ENCODE peak calls at places on chromosomes 1 and 21, in eight cellular contexts. One of them, this sample, is unnamed.

GRCh38 chr1:16112558-16113555 is 39.4 kb upstream of the FAM131C start:
- DNase-seq in Peyer's patch: no peak
- DNase-seq in IMR-90: no peak
- DNase-seq in A549: no peak
- DNase-seq in transverse colon: no peak
- DNase-seq in esophagus squamous epithelium: no peak
- DNase-seq in spleen: peak; percentile 57
- DNase-seq in adrenal gland: no peak
- DNase-seq in this sample: no peak

GRCh38 chr1:11800756-11801433 is 4.9 kb downstream of the MTHFR start:
- DNase-seq in Peyer's patch: no peak
- DNase-seq in esophagus squamous epithelium: no peak
- DNase-seq in A549: no peak
- DNase-seq in transverse colon: no peak
- DNase-seq in adrenal gland: peak; percentile 77
- DNase-seq in IMR-90: no peak
- DNase-seq in spleen: no peak
- DNase-seq in this sample: no peak

GRCh38 chr1:58573705-58574591 is 3.1 kb downstream of the TACSTD2 start:
- DNase-seq in A549: no peak
- DNase-seq in transverse colon: no peak
- DNase-seq in esophagus squamous epithelium: no peak
- DNase-seq in IMR-90: no peak
- DNase-seq in spleen: no peak
- DNase-seq in Peyer's patch: no peak
- DNase-seq in adrenal gland: no peak
- DNase-seq in this sample: peak; percentile 58

GRCh38 chr21:15066231-15066577 is 1.4 kb upstream of the NRIP1 start:
- DNase-seq in spleen: no peak
- DNase-seq in A549: no peak
- DNase-seq in Peyer's patch: no peak
- DNase-seq in adrenal gland: no peak
- DNase-seq in transverse colon: no peak
- DNase-seq in esophagus squamous epithelium: no peak
- DNase-seq in IMR-90: no peak
- DNase-seq in this sample: no peak

GRCh38 chr1:84603223-84603622 is 29.0 kb upstream of the CTBS start:
- DNase-seq in transverse colon: no peak
- DNase-seq in adrenal gland: no peak
- DNase-seq in Peyer's patch: no peak
- DNase-seq in A549: no peak
- DNase-seq in esophagus squamous epithelium: no peak
- DNase-seq in spleen: no peak
- DNase-seq in IMR-90: peak; percentile 68
- DNase-seq in this sample: no peak

GRCh38 chr1:65213271-65213905 is 65.4 kb downstream of the AK4 start:
- DNase-seq in esophagus squamous epithelium: no peak
- DNase-seq in transverse colon: no peak
- DNase-seq in IMR-90: no peak
- DNase-seq in adrenal gland: no peak
- DNase-seq in A549: no peak
- DNase-seq in Peyer's patch: no peak
- DNase-seq in spleen: no peak
- DNase-seq in this sample: no peak

GRCh38 chr1:18155881-18156385 is 48.3 kb downstream of the IGSF21 start:
- DNase-seq in A549: no peak
- DNase-seq in adrenal gland: no peak
- DNase-seq in esophagus squamous epithelium: no peak
- DNase-seq in IMR-90: no peak
- DNase-seq in transverse colon: no peak
- DNase-seq in spleen: peak; percentile 51
- DNase-seq in Peyer's patch: no peak
- DNase-seq in this sample: no peak

GRCh38 chr1:11948822-11949458 is 14.4 kb downstream of the PLOD1 start:
- DNase-seq in spleen: no peak
- DNase-seq in Peyer's patch: no peak
- DNase-seq in A549: no peak
- DNase-seq in transverse colon: no peak
- DNase-seq in IMR-90: peak; percentile 26
- DNase-seq in esophagus squamous epithelium: no peak
- DNase-seq in adrenal gland: no peak
- DNase-seq in this sample: no peak

GRCh38 chr1:109250454-109251276 is 1.3 kb downstream of the CELSR2 start:
- DNase-seq in IMR-90: no peak
- DNase-seq in esophagus squamous epithelium: no peak
- DNase-seq in transverse colon: no peak
- DNase-seq in Peyer's patch: no peak
- DNase-seq in adrenal gland: no peak
- DNase-seq in A549: no peak
- DNase-seq in spleen: peak; percentile 48
- DNase-seq in this sample: no peak

GRCh38 chr1:63662056-63662836 is 69.0 kb downstream of the PGM1 start:
- DNase-seq in IMR-90: peak; percentile 67
- DNase-seq in spleen: no peak
- DNase-seq in esophagus squamous epithelium: no peak
- DNase-seq in Peyer's patch: no peak
- DNase-seq in adrenal gland: peak; percentile 14
- DNase-seq in A549: peak; percentile 50
- DNase-seq in transverse colon: no peak
- DNase-seq in this sample: no peak

GRCh38 chr1:242086093-242086492 is 87.2 kb upstream of the MAP1LC3C start:
- DNase-seq in spleen: no peak
- DNase-seq in esophagus squamous epithelium: no peak
- DNase-seq in transverse colon: no peak
- DNase-seq in IMR-90: no peak
- DNase-seq in Peyer's patch: no peak
- DNase-seq in A549: no peak
- DNase-seq in adrenal gland: no peak
- DNase-seq in this sample: no peak

GRCh38 chr1:41719128-41719527 is 199.6 kb downstream of the HIVEP3 start:
- DNase-seq in transverse colon: no peak
- DNase-seq in IMR-90: no peak
- DNase-seq in esophagus squamous epithelium: no peak
- DNase-seq in A549: no peak
- DNase-seq in spleen: no peak
- DNase-seq in Peyer's patch: no peak
- DNase-seq in adrenal gland: no peak
- DNase-seq in this sample: no peak

GRCh38 chr1:208203848-208204609 is 40.2 kb downstream of the PLXNA2 start:
- DNase-seq in A549: no peak
- DNase-seq in spleen: no peak
- DNase-seq in transverse colon: no peak
- DNase-seq in adrenal gland: no peak
- DNase-seq in Peyer's patch: no peak
- DNase-seq in IMR-90: no peak
- DNase-seq in esophagus squamous epithelium: no peak
- DNase-seq in this sample: no peak

GRCh38 chr1:64295566-64295965 is 92.1 kb downstream of the UBE2U start:
- DNase-seq in Peyer's patch: no peak
- DNase-seq in IMR-90: peak; percentile 12
- DNase-seq in A549: no peak
- DNase-seq in spleen: no peak
- DNase-seq in adrenal gland: no peak
- DNase-seq in transverse colon: no peak
- DNase-seq in esophagus squamous epithelium: no peak
- DNase-seq in this sample: no peak

GRCh38 chr1:226984521-226985238 is 44.6 kb downstream of the COQ8A start:
- DNase-seq in esophagus squamous epithelium: no peak
- DNase-seq in transverse colon: no peak
- DNase-seq in spleen: peak; percentile 70
- DNase-seq in IMR-90: no peak
- DNase-seq in Peyer's patch: no peak
- DNase-seq in adrenal gland: peak; percentile 21
- DNase-seq in A549: no peak
- DNase-seq in this sample: no peak

GRCh38 chr21:34276711-34277425 is 86.9 kb upstream of the KCNE2 start:
- DNase-seq in Peyer's patch: no peak
- DNase-seq in spleen: no peak
- DNase-seq in A549: no peak
- DNase-seq in esophagus squamous epithelium: no peak
- DNase-seq in IMR-90: no peak
- DNase-seq in adrenal gland: no peak
- DNase-seq in transverse colon: no peak
- DNase-seq in this sample: no peak

GRCh38 chr1:9069324-9070100 is at the start of gene SLC2A5:
- DNase-seq in Peyer's patch: peak; percentile 76
- DNase-seq in adrenal gland: peak; percentile 24
- DNase-seq in esophagus squamous epithelium: no peak
- DNase-seq in transverse colon: peak; percentile 49
- DNase-seq in A549: no peak
- DNase-seq in IMR-90: no peak
- DNase-seq in spleen: peak; percentile 81
- DNase-seq in this sample: no peak

GRCh38 chr1:55323760-55324159 is 108.6 kb upstream of the USP24 start:
- DNase-seq in IMR-90: no peak
- DNase-seq in transverse colon: no peak
- DNase-seq in A549: no peak
- DNase-seq in adrenal gland: no peak
- DNase-seq in Peyer's patch: no peak
- DNase-seq in spleen: no peak
- DNase-seq in esophagus squamous epithelium: no peak
- DNase-seq in this sample: no peak

GRCh38 chr1:156126701-156127534 is 12.4 kb downstream of the LMNA start:
- DNase-seq in spleen: no peak
- DNase-seq in esophagus squamous epithelium: no peak
- DNase-seq in transverse colon: peak; percentile 70
- DNase-seq in adrenal gland: peak; percentile 62
- DNase-seq in Peyer's patch: no peak
- DNase-seq in IMR-90: peak; percentile 96
- DNase-seq in A549: no peak
- DNase-seq in this sample: no peak

GRCh38 chr1:48469616-48470500 is 2.1 kb downstream of the SPATA6 start:
- DNase-seq in esophagus squamous epithelium: no peak
- DNase-seq in adrenal gland: peak; percentile 64
- DNase-seq in IMR-90: peak; percentile 74
- DNase-seq in Peyer's patch: peak; percentile 34
- DNase-seq in A549: no peak
- DNase-seq in transverse colon: peak; percentile 67
- DNase-seq in spleen: peak; percentile 87
- DNase-seq in this sample: no peak

GRCh38 chr21:32565856-32566465 is 19.4 kb downstream of the TCP10L start:
- DNase-seq in adrenal gland: no peak
- DNase-seq in esophagus squamous epithelium: no peak
- DNase-seq in IMR-90: peak; percentile 48
- DNase-seq in spleen: no peak
- DNase-seq in transverse colon: no peak
- DNase-seq in Peyer's patch: no peak
- DNase-seq in A549: no peak
- DNase-seq in this sample: no peak

GRCh38 chr1:20346433-20346832 is 55.8 kb downstream of the VWA5B1 start:
- DNase-seq in esophagus squamous epithelium: no peak
- DNase-seq in A549: no peak
- DNase-seq in transverse colon: no peak
- DNase-seq in IMR-90: no peak
- DNase-seq in Peyer's patch: no peak
- DNase-seq in spleen: no peak
- DNase-seq in adrenal gland: no peak
- DNase-seq in this sample: no peak

GRCh38 chr1:6724517-6725141 is 23.0 kb upstream of the DNAJC11 start:
- DNase-seq in spleen: peak; percentile 21
- DNase-seq in adrenal gland: peak; percentile 87
- DNase-seq in A549: peak; percentile 54
- DNase-seq in transverse colon: no peak
- DNase-seq in esophagus squamous epithelium: no peak
- DNase-seq in IMR-90: peak; percentile 86
- DNase-seq in Peyer's patch: no peak
- DNase-seq in this sample: no peak

GRCh38 chr1:200242379-200243041 is 167.3 kb downstream of the ZNF281 start:
- DNase-seq in IMR-90: peak; percentile 54
- DNase-seq in transverse colon: no peak
- DNase-seq in adrenal gland: no peak
- DNase-seq in A549: no peak
- DNase-seq in spleen: no peak
- DNase-seq in Peyer's patch: no peak
- DNase-seq in esophagus squamous epithelium: no peak
- DNase-seq in this sample: no peak
- H3K4me3 ChIP-seq in IMR-90: peak overlapping the region; percentile 36
- H3K4me3 ChIP-seq in transverse colon: peak overlapping the region; percentile 15
- H3K4me3 ChIP-seq in adrenal gland: no peak overlapping the region
- H3K4me3 ChIP-seq in A549: no peak overlapping the region
- H3K4me3 ChIP-seq in spleen: no peak overlapping the region
- H3K4me3 ChIP-seq in Peyer's patch: peak overlapping the region; percentile 4
- H3K4me3 ChIP-seq in esophagus squamous epithelium: no peak overlapping the region
- H3K4me3 ChIP-seq in this sample: peak overlapping the region; percentile 14

GRCh38 chr1:106749491-106749890 is 307.0 kb upstream of the PRMT6 start:
- DNase-seq in transverse colon: no peak
- DNase-seq in Peyer's patch: no peak
- DNase-seq in IMR-90: no peak
- DNase-seq in A549: no peak
- DNase-seq in spleen: no peak
- DNase-seq in esophagus squamous epithelium: no peak
- DNase-seq in adrenal gland: no peak
- DNase-seq in this sample: no peak
- TF ChIP-seq POLR2A in transverse colon: no peak
- TF ChIP-seq POLR2A in Peyer's patch: no peak
- TF ChIP-seq POLR2A in IMR-90: no peak
- TF ChIP-seq POLR2A in A549: no peak
- TF ChIP-seq POLR2A in spleen: no peak
- TF ChIP-seq POLR2A in esophagus squamous epithelium: no peak
- TF ChIP-seq POLR2A in adrenal gland: no peak
- TF ChIP-seq POLR2A in this sample: no peak

DNA sequence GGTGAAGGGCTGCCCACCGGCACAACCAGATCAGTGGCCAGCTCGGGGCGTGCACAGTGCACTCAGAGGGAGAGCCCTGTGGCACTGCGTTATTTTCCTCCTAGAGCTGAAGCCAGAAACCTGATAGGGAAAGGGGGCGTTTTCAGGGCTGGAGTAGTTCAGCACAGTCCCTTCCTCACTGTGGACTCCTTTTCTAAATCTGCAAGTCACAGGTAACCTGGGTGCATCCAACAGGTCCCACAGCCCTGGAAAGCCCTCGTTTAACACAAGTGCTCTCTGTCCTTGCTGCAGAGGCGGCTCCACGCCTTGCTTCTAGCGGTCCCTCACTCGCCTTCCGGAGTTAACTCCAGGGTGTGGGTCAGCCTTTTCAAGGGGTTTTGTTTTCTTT is 81.2 kb downstream of the GALNT2 start:
- DNase-seq in adrenal gland: no peak
- DNase-seq in Peyer's patch: no peak
- DNase-seq in A549: no peak
- DNase-seq in esophagus squamous epithelium: no peak
- DNase-seq in IMR-90: no peak
- DNase-seq in transverse colon: no peak
- DNase-seq in spleen: no peak
- DNase-seq in this sample: no peak
- H3K27ac ChIP-seq in adrenal gland: no peak overlapping the region
- H3K27ac ChIP-seq in Peyer's patch: no peak overlapping the region
- H3K27ac ChIP-seq in A549: no peak overlapping the region
- H3K27ac ChIP-seq in esophagus squamous epithelium: no peak overlapping the region
- H3K27ac ChIP-seq in IMR-90: no peak overlapping the region
- H3K27ac ChIP-seq in transverse colon: no peak overlapping the region
- H3K27ac ChIP-seq in spleen: peak overlapping the region; percentile 87
- H3K27ac ChIP-seq in this sample: no peak overlapping the region

GRCh38 chr1:75615664-75616435 is 4.9 kb upstream of the SLC44A5 start:
- DNase-seq in transverse colon: peak; percentile 6
- DNase-seq in IMR-90: peak; percentile 21
- DNase-seq in A549: peak; percentile 10
- DNase-seq in esophagus squamous epithelium: no peak
- DNase-seq in adrenal gland: no peak
- DNase-seq in Peyer's patch: peak; percentile 16
- DNase-seq in spleen: peak; percentile 79
- DNase-seq in this sample: no peak
- H3K4me3 ChIP-seq in transverse colon: peak overlapping the region; percentile 54
- H3K4me3 ChIP-seq in IMR-90: peak overlapping the region; percentile 24
- H3K4me3 ChIP-seq in A549: peak overlapping the region; percentile 56
- H3K4me3 ChIP-seq in esophagus squamous epithelium: peak overlapping the region; percentile 44
- H3K4me3 ChIP-seq in adrenal gland: no peak overlapping the region
- H3K4me3 ChIP-seq in Peyer's patch: peak overlapping the region; percentile 52
- H3K4me3 ChIP-seq in spleen: peak overlapping the region; percentile 54
- H3K4me3 ChIP-seq in this sample: peak overlapping the region; percentile 40